ENCODE peak calls at places on chromosome 7, in ten cellular contexts. One of them, this sample, is unnamed.

GRCh38 chr7:1455241-1455939 is 3.9 kb downstream of the MICALL2 start:
- DNase-seq in astrocyte of the spinal cord: no peak
- DNase-seq in kidney epithelial cell: peak
- DNase-seq in upper lobe of right lung: peak
- DNase-seq in glutamatergic neuron: no peak
- DNase-seq in PC-3: peak
- DNase-seq in psoas muscle: no peak
- DNase-seq in GM13976: no peak
- DNase-seq in AG09309: no peak
- DNase-seq in A549: no peak
- DNase-seq in this sample: no peak

GRCh38 chr7:99551329-99551728 is 585 bp downstream of the FAM200A start:
- DNase-seq in astrocyte of the spinal cord: peak
- DNase-seq in kidney epithelial cell: no peak
- DNase-seq in upper lobe of right lung: no peak
- DNase-seq in glutamatergic neuron: no peak
- DNase-seq in PC-3: no peak
- DNase-seq in psoas muscle: no peak
- DNase-seq in GM13976: no peak
- DNase-seq in AG09309: no peak
- DNase-seq in A549: no peak
- DNase-seq in this sample: no peak

GRCh38 chr7:45590679-45591057 is 16.5 kb downstream of the ADCY1 start:
- DNase-seq in astrocyte of the spinal cord: no peak
- DNase-seq in kidney epithelial cell: no peak
- DNase-seq in upper lobe of right lung: no peak
- DNase-seq in glutamatergic neuron: no peak
- DNase-seq in PC-3: no peak
- DNase-seq in psoas muscle: no peak
- DNase-seq in GM13976: no peak
- DNase-seq in AG09309: no peak
- DNase-seq in A549: no peak
- DNase-seq in this sample: no peak

GRCh38 chr7:155377837-155378579 is 79.9 kb upstream of the EN2 start:
- DNase-seq in astrocyte of the spinal cord: peak
- DNase-seq in kidney epithelial cell: no peak
- DNase-seq in upper lobe of right lung: no peak
- DNase-seq in glutamatergic neuron: peak
- DNase-seq in PC-3: peak
- DNase-seq in psoas muscle: peak
- DNase-seq in GM13976: no peak
- DNase-seq in AG09309: no peak
- DNase-seq in A549: no peak
- DNase-seq in this sample: peak

GRCh38 chr7:30074422-30075030 is 46.3 kb downstream of the PLEKHA8 start:
- DNase-seq in astrocyte of the spinal cord: peak
- DNase-seq in kidney epithelial cell: no peak
- DNase-seq in upper lobe of right lung: no peak
- DNase-seq in glutamatergic neuron: no peak
- DNase-seq in PC-3: peak
- DNase-seq in psoas muscle: no peak
- DNase-seq in GM13976: no peak
- DNase-seq in AG09309: no peak
- DNase-seq in A549: peak
- DNase-seq in this sample: no peak

GRCh38 chr7:26850193-26850651 is 14.2 kb downstream of the SKAP2 start:
- DNase-seq in astrocyte of the spinal cord: peak
- DNase-seq in kidney epithelial cell: no peak
- DNase-seq in upper lobe of right lung: no peak
- DNase-seq in glutamatergic neuron: no peak
- DNase-seq in PC-3: peak
- DNase-seq in psoas muscle: no peak
- DNase-seq in GM13976: no peak
- DNase-seq in AG09309: no peak
- DNase-seq in A549: no peak
- DNase-seq in this sample: no peak

GRCh38 chr7:98659746-98660145 is 42.7 kb downstream of the NPTX2 start:
- DNase-seq in astrocyte of the spinal cord: no peak
- DNase-seq in kidney epithelial cell: no peak
- DNase-seq in upper lobe of right lung: no peak
- DNase-seq in glutamatergic neuron: no peak
- DNase-seq in PC-3: no peak
- DNase-seq in psoas muscle: no peak
- DNase-seq in GM13976: no peak
- DNase-seq in AG09309: no peak
- DNase-seq in A549: no peak
- DNase-seq in this sample: no peak

GRCh38 chr7:18788026-18788425 is 292.5 kb downstream of the HDAC9 start:
- DNase-seq in astrocyte of the spinal cord: no peak
- DNase-seq in kidney epithelial cell: no peak
- DNase-seq in upper lobe of right lung: no peak
- DNase-seq in glutamatergic neuron: no peak
- DNase-seq in PC-3: no peak
- DNase-seq in psoas muscle: no peak
- DNase-seq in GM13976: no peak
- DNase-seq in AG09309: no peak
- DNase-seq in A549: no peak
- DNase-seq in this sample: no peak

GRCh38 chr7:756231-756927 is 29.3 kb upstream of the PRKAR1B start:
- DNase-seq in astrocyte of the spinal cord: no peak
- DNase-seq in kidney epithelial cell: no peak
- DNase-seq in upper lobe of right lung: peak
- DNase-seq in glutamatergic neuron: no peak
- DNase-seq in PC-3: no peak
- DNase-seq in psoas muscle: peak
- DNase-seq in GM13976: no peak
- DNase-seq in AG09309: no peak
- DNase-seq in A549: no peak
- DNase-seq in this sample: no peak

GRCh38 chr7:134922730-134923704 is 63.3 kb upstream of the AGBL3 start:
- DNase-seq in astrocyte of the spinal cord: no peak
- DNase-seq in kidney epithelial cell: no peak
- DNase-seq in upper lobe of right lung: no peak
- DNase-seq in glutamatergic neuron: no peak
- DNase-seq in PC-3: no peak
- DNase-seq in psoas muscle: no peak
- DNase-seq in GM13976: no peak
- DNase-seq in AG09309: no peak
- DNase-seq in A549: no peak
- DNase-seq in this sample: no peak
- TF ChIP-seq CTCF in astrocyte of the spinal cord: no peak
- TF ChIP-seq CTCF in kidney epithelial cell: no peak
- TF ChIP-seq CTCF in upper lobe of right lung: no peak
- TF ChIP-seq CTCF in glutamatergic neuron: no peak
- TF ChIP-seq CTCF in PC-3: no peak
- TF ChIP-seq CTCF in psoas muscle: no peak
- TF ChIP-seq CTCF in GM13976: no peak
- TF ChIP-seq CTCF in AG09309: no peak
- TF ChIP-seq CTCF in A549: no peak
- TF ChIP-seq CTCF in this sample: no peak

GRCh38 chr7:77655361-77655760 is 40.9 kb upstream of the RSBN1L start:
- DNase-seq in astrocyte of the spinal cord: no peak
- DNase-seq in kidney epithelial cell: no peak
- DNase-seq in upper lobe of right lung: no peak
- DNase-seq in glutamatergic neuron: no peak
- DNase-seq in PC-3: no peak
- DNase-seq in psoas muscle: no peak
- DNase-seq in GM13976: no peak
- DNase-seq in AG09309: no peak
- DNase-seq in A549: no peak
- DNase-seq in this sample: no peak

GRCh38 chr7:77653572-77653971 is 42.7 kb upstream of the RSBN1L start:
- DNase-seq in astrocyte of the spinal cord: no peak
- DNase-seq in kidney epithelial cell: no peak
- DNase-seq in upper lobe of right lung: no peak
- DNase-seq in glutamatergic neuron: no peak
- DNase-seq in PC-3: no peak
- DNase-seq in psoas muscle: no peak
- DNase-seq in GM13976: no peak
- DNase-seq in AG09309: no peak
- DNase-seq in A549: no peak
- DNase-seq in this sample: no peak

GRCh38 chr7:77655836-77656455 is 40.3 kb upstream of the RSBN1L start:
- DNase-seq in astrocyte of the spinal cord: peak
- DNase-seq in kidney epithelial cell: no peak
- DNase-seq in upper lobe of right lung: no peak
- DNase-seq in glutamatergic neuron: no peak
- DNase-seq in PC-3: peak
- DNase-seq in psoas muscle: no peak
- DNase-seq in GM13976: no peak
- DNase-seq in AG09309: no peak
- DNase-seq in A549: no peak
- DNase-seq in this sample: no peak

GRCh38 chr7:77658928-77659327 is 37.3 kb upstream of the RSBN1L start:
- DNase-seq in astrocyte of the spinal cord: no peak
- DNase-seq in kidney epithelial cell: no peak
- DNase-seq in upper lobe of right lung: no peak
- DNase-seq in glutamatergic neuron: no peak
- DNase-seq in PC-3: no peak
- DNase-seq in psoas muscle: no peak
- DNase-seq in GM13976: no peak
- DNase-seq in AG09309: no peak
- DNase-seq in A549: no peak
- DNase-seq in this sample: no peak

DNA sequence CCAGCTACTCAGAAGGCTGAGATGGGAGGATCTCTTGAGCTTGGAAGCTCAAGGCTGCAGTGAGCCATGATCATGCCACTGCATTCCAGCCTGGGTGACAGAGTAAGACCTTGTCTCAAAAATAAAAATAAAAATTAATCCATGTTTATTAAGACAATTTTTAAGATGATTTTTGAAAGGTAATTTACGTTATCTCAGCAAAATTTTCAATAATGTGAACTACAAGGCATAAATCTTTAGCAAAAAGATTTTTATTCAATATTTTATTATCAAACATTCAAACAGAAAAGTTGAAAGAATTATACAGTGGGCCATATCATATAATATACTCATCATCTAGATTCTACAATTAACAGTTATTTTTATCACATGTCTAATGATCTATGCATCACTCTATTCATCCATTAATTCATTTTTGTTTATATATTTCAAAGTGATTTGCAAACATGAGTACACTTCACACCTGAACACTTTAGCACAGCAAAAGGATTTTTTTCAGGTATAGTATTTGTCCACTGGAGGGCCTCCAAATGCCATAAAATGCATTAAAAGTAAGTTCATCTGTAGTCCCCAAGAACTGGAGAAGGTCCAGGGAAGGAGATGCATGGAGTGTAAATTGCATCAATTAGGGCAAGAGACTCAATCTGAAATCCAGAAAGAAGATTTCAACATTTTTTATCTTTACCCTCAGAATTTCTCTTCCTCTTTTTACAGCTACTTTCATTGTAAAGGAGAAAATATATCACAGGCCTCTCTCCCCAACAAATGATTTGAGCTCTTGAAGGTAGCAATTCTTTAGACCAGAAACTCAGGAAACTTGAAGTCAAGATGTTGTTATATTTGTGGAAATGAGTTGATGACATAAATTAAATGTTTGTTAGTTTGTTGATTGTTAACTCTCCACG is 38.6 kb upstream of the RSBN1L start:
- DNase-seq in astrocyte of the spinal cord: peak
- DNase-seq in kidney epithelial cell: no peak
- DNase-seq in upper lobe of right lung: no peak
- DNase-seq in glutamatergic neuron: no peak
- DNase-seq in PC-3: peak
- DNase-seq in psoas muscle: no peak
- DNase-seq in GM13976: peak
- DNase-seq in AG09309: no peak
- DNase-seq in A549: peak
- DNase-seq in this sample: no peak
- TF ChIP-seq CTCF in astrocyte of the spinal cord: peak
- TF ChIP-seq CTCF in kidney epithelial cell: peak
- TF ChIP-seq CTCF in upper lobe of right lung: peak
- TF ChIP-seq CTCF in glutamatergic neuron: peak
- TF ChIP-seq CTCF in PC-3: peak
- TF ChIP-seq CTCF in psoas muscle: peak
- TF ChIP-seq CTCF in GM13976: peak
- TF ChIP-seq CTCF in AG09309: peak
- TF ChIP-seq CTCF in A549: peak
- TF ChIP-seq CTCF in this sample: peak

GRCh38 chr7:32390210-32390609 is 100.0 kb downstream of the LSM5 start:
- DNase-seq in astrocyte of the spinal cord: no peak
- DNase-seq in kidney epithelial cell: no peak
- DNase-seq in upper lobe of right lung: no peak
- DNase-seq in glutamatergic neuron: no peak
- DNase-seq in PC-3: no peak
- DNase-seq in psoas muscle: no peak
- DNase-seq in GM13976: no peak
- DNase-seq in AG09309: no peak
- DNase-seq in A549: no peak
- DNase-seq in this sample: no peak

GRCh38 chr7:32400676-32401075 is 89.5 kb downstream of the LSM5 start:
- DNase-seq in astrocyte of the spinal cord: no peak
- DNase-seq in kidney epithelial cell: no peak
- DNase-seq in upper lobe of right lung: no peak
- DNase-seq in glutamatergic neuron: no peak
- DNase-seq in PC-3: no peak
- DNase-seq in psoas muscle: no peak
- DNase-seq in GM13976: no peak
- DNase-seq in AG09309: no peak
- DNase-seq in A549: no peak
- DNase-seq in this sample: no peak

GRCh38 chr7:32393861-32394260 is 96.3 kb downstream of the LSM5 start:
- DNase-seq in astrocyte of the spinal cord: no peak
- DNase-seq in kidney epithelial cell: no peak
- DNase-seq in upper lobe of right lung: no peak
- DNase-seq in glutamatergic neuron: no peak
- DNase-seq in PC-3: no peak
- DNase-seq in psoas muscle: no peak
- DNase-seq in GM13976: no peak
- DNase-seq in AG09309: no peak
- DNase-seq in A549: no peak
- DNase-seq in this sample: no peak

DNA sequence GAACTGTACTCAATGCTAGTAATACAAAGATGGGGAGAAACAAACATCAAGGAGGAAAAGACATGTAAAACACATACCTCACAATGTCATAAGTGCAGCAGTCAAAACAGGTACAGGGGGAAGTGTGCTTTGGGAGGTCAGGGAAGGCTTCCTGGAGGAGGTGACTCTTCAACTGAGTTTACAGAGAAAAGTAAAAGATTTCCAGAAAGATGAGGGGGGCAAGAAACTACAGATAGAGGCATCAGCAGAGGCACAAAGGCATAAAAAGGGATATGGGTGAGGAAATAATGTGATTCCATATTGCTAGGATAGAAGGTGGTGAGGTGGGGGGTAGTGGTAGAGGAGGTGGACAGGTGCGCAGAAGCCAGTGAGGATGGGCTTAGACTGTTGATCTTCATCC is 95.0 kb downstream of the LSM5 start:
- DNase-seq in astrocyte of the spinal cord: no peak
- DNase-seq in kidney epithelial cell: no peak
- DNase-seq in upper lobe of right lung: no peak
- DNase-seq in glutamatergic neuron: no peak
- DNase-seq in PC-3: no peak
- DNase-seq in psoas muscle: no peak
- DNase-seq in GM13976: no peak
- DNase-seq in AG09309: no peak
- DNase-seq in A549: no peak
- DNase-seq in this sample: no peak
- TF ChIP-seq CTCF in astrocyte of the spinal cord: no peak
- TF ChIP-seq CTCF in kidney epithelial cell: no peak
- TF ChIP-seq CTCF in upper lobe of right lung: no peak
- TF ChIP-seq CTCF in glutamatergic neuron: no peak
- TF ChIP-seq CTCF in PC-3: no peak
- TF ChIP-seq CTCF in psoas muscle: no peak
- TF ChIP-seq CTCF in GM13976: no peak
- TF ChIP-seq CTCF in AG09309: no peak
- TF ChIP-seq CTCF in A549: no peak
- TF ChIP-seq CTCF in this sample: no peak

GRCh38 chr7:117364204-117364755 is 41.4 kb upstream of the WNT2 start:
- DNase-seq in astrocyte of the spinal cord: no peak
- DNase-seq in kidney epithelial cell: no peak
- DNase-seq in upper lobe of right lung: no peak
- DNase-seq in glutamatergic neuron: no peak
- DNase-seq in PC-3: no peak
- DNase-seq in psoas muscle: no peak
- DNase-seq in GM13976: no peak
- DNase-seq in AG09309: no peak
- DNase-seq in A549: no peak
- DNase-seq in this sample: no peak
- TF ChIP-seq CTCF in astrocyte of the spinal cord: no peak
- TF ChIP-seq CTCF in kidney epithelial cell: no peak
- TF ChIP-seq CTCF in upper lobe of right lung: no peak
- TF ChIP-seq CTCF in glutamatergic neuron: no peak
- TF ChIP-seq CTCF in PC-3: no peak
- TF ChIP-seq CTCF in psoas muscle: no peak
- TF ChIP-seq CTCF in GM13976: no peak
- TF ChIP-seq CTCF in AG09309: no peak
- TF ChIP-seq CTCF in A549: no peak
- TF ChIP-seq CTCF in this sample: no peak

This sample was measured in nephron progenitor cell.